ENCODE peak calls at places on chromosomes 3 and 15, in nine cellular contexts. One of them, this sample, is unnamed.

GRCh38 chr3:127066635-127067034 is 83.7 kb downstream of the PLXNA1 start:
- DNase-seq in MM.1S: no peak
- DNase-seq in CD8-positive, alpha-beta memory T cell: no peak
- DNase-seq in GM03348: no peak
- DNase-seq in NAMALWA: no peak
- DNase-seq in HFFc6: no peak
- DNase-seq in activated T-helper 1 cell treated with Interleukin-2 at 50 U/mL for 16 hours: no peak
- DNase-seq in WTC11: no peak
- DNase-seq in mammary epithelial cell: no peak
- DNase-seq in this sample: no peak

GRCh38 chr3:172145287-172145686 is 105.9 kb downstream of the FNDC3B start:
- DNase-seq in NAMALWA: peak; percentile 46
- DNase-seq in GM03348: no peak
- DNase-seq in mammary epithelial cell: no peak
- DNase-seq in HFFc6: no peak
- DNase-seq in WTC11: no peak
- DNase-seq in activated T-helper 1 cell treated with Interleukin-2 at 50 U/mL for 16 hours: no peak
- DNase-seq in CD8-positive, alpha-beta memory T cell: no peak
- DNase-seq in MM.1S: peak; percentile 71
- DNase-seq in this sample: no peak

GRCh38 chr15:70480196-70480856 is 283.0 kb downstream of the UACA start:
- DNase-seq in CD8-positive, alpha-beta memory T cell: peak; percentile 65
- DNase-seq in GM03348: no peak
- DNase-seq in MM.1S: peak; percentile 23
- DNase-seq in mammary epithelial cell: no peak
- DNase-seq in HFFc6: no peak
- DNase-seq in NAMALWA: no peak
- DNase-seq in activated T-helper 1 cell treated with Interleukin-2 at 50 U/mL for 16 hours: peak; percentile 38
- DNase-seq in WTC11: no peak
- DNase-seq in this sample: no peak

GRCh38 chr3:112894258-112894657 is 47.6 kb upstream of the CD200R1L start:
- DNase-seq in WTC11: peak; percentile 71
- DNase-seq in HFFc6: peak; percentile 16
- DNase-seq in GM03348: no peak
- DNase-seq in NAMALWA: no peak
- DNase-seq in mammary epithelial cell: peak; percentile 43
- DNase-seq in CD8-positive, alpha-beta memory T cell: no peak
- DNase-seq in activated T-helper 1 cell treated with Interleukin-2 at 50 U/mL for 16 hours: no peak
- DNase-seq in MM.1S: no peak
- DNase-seq in this sample: peak; percentile 38

GRCh38 chr15:44286814-44287555 is 1.5 kb upstream of the GOLM2 start:
- DNase-seq in activated T-helper 1 cell treated with Interleukin-2 at 50 U/mL for 16 hours: no peak
- DNase-seq in NAMALWA: peak; percentile 53
- DNase-seq in WTC11: no peak
- DNase-seq in MM.1S: no peak
- DNase-seq in HFFc6: no peak
- DNase-seq in GM03348: peak; percentile 39
- DNase-seq in CD8-positive, alpha-beta memory T cell: no peak
- DNase-seq in mammary epithelial cell: peak; percentile 9
- DNase-seq in this sample: no peak

GRCh38 chr15:101530224-101530958 is 40.9 kb upstream of the PCSK6 start:
- DNase-seq in WTC11: no peak
- DNase-seq in NAMALWA: no peak
- DNase-seq in GM03348: no peak
- DNase-seq in activated T-helper 1 cell treated with Interleukin-2 at 50 U/mL for 16 hours: no peak
- DNase-seq in MM.1S: no peak
- DNase-seq in CD8-positive, alpha-beta memory T cell: no peak
- DNase-seq in HFFc6: no peak
- DNase-seq in mammary epithelial cell: no peak
- DNase-seq in this sample: no peak

GRCh38 chr3:187072102-187072501 is 67.2 kb downstream of the RPL39L start:
- DNase-seq in WTC11: no peak
- DNase-seq in mammary epithelial cell: no peak
- DNase-seq in activated T-helper 1 cell treated with Interleukin-2 at 50 U/mL for 16 hours: no peak
- DNase-seq in NAMALWA: peak; percentile 76
- DNase-seq in MM.1S: peak; percentile 80
- DNase-seq in CD8-positive, alpha-beta memory T cell: no peak
- DNase-seq in GM03348: no peak
- DNase-seq in HFFc6: no peak
- DNase-seq in this sample: no peak

GRCh38 chr15:50907866-50908208 is 646 bp upstream of the AP4E1 start:
- DNase-seq in mammary epithelial cell: peak; percentile 36
- DNase-seq in WTC11: peak; percentile 38
- DNase-seq in activated T-helper 1 cell treated with Interleukin-2 at 50 U/mL for 16 hours: peak; percentile 23
- DNase-seq in NAMALWA: peak; percentile 77
- DNase-seq in HFFc6: peak; percentile 20
- DNase-seq in GM03348: peak; percentile 46
- DNase-seq in MM.1S: peak; percentile 56
- DNase-seq in CD8-positive, alpha-beta memory T cell: peak; percentile 60
- DNase-seq in this sample: peak; percentile 45

GRCh38 chr15:32851619-32852416 is 134.0 kb downstream of the GREM1 start:
- DNase-seq in WTC11: no peak
- DNase-seq in activated T-helper 1 cell treated with Interleukin-2 at 50 U/mL for 16 hours: no peak
- DNase-seq in HFFc6: peak; percentile 73
- DNase-seq in NAMALWA: no peak
- DNase-seq in CD8-positive, alpha-beta memory T cell: no peak
- DNase-seq in GM03348: peak; percentile 56
- DNase-seq in mammary epithelial cell: peak; percentile 66
- DNase-seq in MM.1S: no peak
- DNase-seq in this sample: peak; percentile 98

GRCh38 chr15:71103102-71103676 is 12.1 kb upstream of the THSD4 start:
- DNase-seq in NAMALWA: peak; percentile 46
- DNase-seq in WTC11: no peak
- DNase-seq in HFFc6: peak; percentile 58
- DNase-seq in MM.1S: peak; percentile 82
- DNase-seq in CD8-positive, alpha-beta memory T cell: no peak
- DNase-seq in activated T-helper 1 cell treated with Interleukin-2 at 50 U/mL for 16 hours: no peak
- DNase-seq in mammary epithelial cell: peak; percentile 69
- DNase-seq in GM03348: peak; percentile 62
- DNase-seq in this sample: peak; percentile 69

GRCh38 chr15:61383421-61383820 is 154.3 kb upstream of the RORA start:
- DNase-seq in activated T-helper 1 cell treated with Interleukin-2 at 50 U/mL for 16 hours: no peak
- DNase-seq in HFFc6: peak; percentile 0
- DNase-seq in MM.1S: no peak
- DNase-seq in mammary epithelial cell: peak; percentile 42
- DNase-seq in CD8-positive, alpha-beta memory T cell: no peak
- DNase-seq in GM03348: peak; percentile 74
- DNase-seq in WTC11: no peak
- DNase-seq in NAMALWA: no peak
- DNase-seq in this sample: peak; percentile 1

GRCh38 chr3:54564374-54564925 is 363.4 kb downstream of the LRTM1 start:
- DNase-seq in HFFc6: no peak
- DNase-seq in MM.1S: no peak
- DNase-seq in GM03348: no peak
- DNase-seq in WTC11: no peak
- DNase-seq in CD8-positive, alpha-beta memory T cell: no peak
- DNase-seq in activated T-helper 1 cell treated with Interleukin-2 at 50 U/mL for 16 hours: no peak
- DNase-seq in mammary epithelial cell: peak; percentile 70
- DNase-seq in NAMALWA: no peak
- DNase-seq in this sample: no peak

GRCh38 chr3:50885491-50885890 is 210.8 kb downstream of the DOCK3 start:
- DNase-seq in MM.1S: no peak
- DNase-seq in NAMALWA: peak; percentile 0
- DNase-seq in WTC11: peak; percentile 57
- DNase-seq in HFFc6: no peak
- DNase-seq in mammary epithelial cell: peak; percentile 9
- DNase-seq in CD8-positive, alpha-beta memory T cell: no peak
- DNase-seq in GM03348: no peak
- DNase-seq in activated T-helper 1 cell treated with Interleukin-2 at 50 U/mL for 16 hours: no peak
- DNase-seq in this sample: no peak

GRCh38 chr15:83565553-83566159 is 88.3 kb upstream of the ADAMTSL3 start:
- DNase-seq in GM03348: peak; percentile 51
- DNase-seq in NAMALWA: peak; percentile 50
- DNase-seq in WTC11: no peak
- DNase-seq in CD8-positive, alpha-beta memory T cell: no peak
- DNase-seq in HFFc6: no peak
- DNase-seq in activated T-helper 1 cell treated with Interleukin-2 at 50 U/mL for 16 hours: no peak
- DNase-seq in MM.1S: peak; percentile 27
- DNase-seq in mammary epithelial cell: peak; percentile 31
- DNase-seq in this sample: peak; percentile 59

GRCh38 chr3:198076722-198077308 is 116.8 kb downstream of the LMLN start:
- DNase-seq in WTC11: no peak
- DNase-seq in GM03348: no peak
- DNase-seq in CD8-positive, alpha-beta memory T cell: no peak
- DNase-seq in mammary epithelial cell: no peak
- DNase-seq in activated T-helper 1 cell treated with Interleukin-2 at 50 U/mL for 16 hours: no peak
- DNase-seq in MM.1S: no peak
- DNase-seq in NAMALWA: no peak
- DNase-seq in HFFc6: no peak
- DNase-seq in this sample: no peak

GRCh38 chr3:172666873-172667694 is 43.8 kb downstream of the NCEH1 start:
- DNase-seq in NAMALWA: peak; percentile 90
- DNase-seq in mammary epithelial cell: peak; percentile 70
- DNase-seq in GM03348: peak; percentile 78
- DNase-seq in MM.1S: peak; percentile 92
- DNase-seq in activated T-helper 1 cell treated with Interleukin-2 at 50 U/mL for 16 hours: peak; percentile 45
- DNase-seq in CD8-positive, alpha-beta memory T cell: peak; percentile 68
- DNase-seq in WTC11: peak; percentile 83
- DNase-seq in HFFc6: peak; percentile 83
- DNase-seq in this sample: peak; percentile 93

GRCh38 chr15:74787251-74788041 is 5.6 kb downstream of the CSK start:
- DNase-seq in WTC11: peak; percentile 80
- DNase-seq in mammary epithelial cell: peak; percentile 55
- DNase-seq in NAMALWA: peak; percentile 98
- DNase-seq in CD8-positive, alpha-beta memory T cell: peak; percentile 96
- DNase-seq in activated T-helper 1 cell treated with Interleukin-2 at 50 U/mL for 16 hours: peak; percentile 83
- DNase-seq in HFFc6: no peak
- DNase-seq in GM03348: peak; percentile 84
- DNase-seq in MM.1S: peak; percentile 92
- DNase-seq in this sample: peak; percentile 70

GRCh38 chr15:30791239-30791638 is 112.5 kb upstream of the FAN1 start:
- DNase-seq in NAMALWA: peak; percentile 71
- DNase-seq in activated T-helper 1 cell treated with Interleukin-2 at 50 U/mL for 16 hours: no peak
- DNase-seq in GM03348: no peak
- DNase-seq in HFFc6: no peak
- DNase-seq in WTC11: peak; percentile 76
- DNase-seq in CD8-positive, alpha-beta memory T cell: no peak
- DNase-seq in mammary epithelial cell: no peak
- DNase-seq in MM.1S: no peak
- DNase-seq in this sample: peak; percentile 46

GRCh38 chr3:189937302-189938255 is 183.1 kb downstream of the P3H2 start:
- DNase-seq in HFFc6: peak; percentile 97
- DNase-seq in WTC11: no peak
- DNase-seq in mammary epithelial cell: peak; percentile 100
- DNase-seq in NAMALWA: no peak
- DNase-seq in CD8-positive, alpha-beta memory T cell: no peak
- DNase-seq in GM03348: peak; percentile 87
- DNase-seq in MM.1S: no peak
- DNase-seq in activated T-helper 1 cell treated with Interleukin-2 at 50 U/mL for 16 hours: no peak
- DNase-seq in this sample: peak; percentile 97

GRCh38 chr15:51229907-51230328 is 108.5 kb downstream of the CYP19A1 start:
- DNase-seq in CD8-positive, alpha-beta memory T cell: no peak
- DNase-seq in mammary epithelial cell: no peak
- DNase-seq in NAMALWA: peak; percentile 55
- DNase-seq in WTC11: no peak
- DNase-seq in GM03348: peak; percentile 61
- DNase-seq in HFFc6: peak; percentile 35
- DNase-seq in MM.1S: peak; percentile 69
- DNase-seq in activated T-helper 1 cell treated with Interleukin-2 at 50 U/mL for 16 hours: no peak
- DNase-seq in this sample: peak; percentile 62

GRCh38 chr3:41419809-41420208 is 220.5 kb downstream of the CTNNB1 start:
- DNase-seq in activated T-helper 1 cell treated with Interleukin-2 at 50 U/mL for 16 hours: no peak
- DNase-seq in MM.1S: no peak
- DNase-seq in NAMALWA: peak; percentile 1
- DNase-seq in GM03348: no peak
- DNase-seq in CD8-positive, alpha-beta memory T cell: no peak
- DNase-seq in HFFc6: no peak
- DNase-seq in mammary epithelial cell: no peak
- DNase-seq in WTC11: no peak
- DNase-seq in this sample: no peak

GRCh38 chr3:138684411-138684810 is 75.8 kb downstream of the FAIM start:
- DNase-seq in CD8-positive, alpha-beta memory T cell: no peak
- DNase-seq in MM.1S: no peak
- DNase-seq in GM03348: no peak
- DNase-seq in mammary epithelial cell: no peak
- DNase-seq in activated T-helper 1 cell treated with Interleukin-2 at 50 U/mL for 16 hours: no peak
- DNase-seq in NAMALWA: no peak
- DNase-seq in HFFc6: no peak
- DNase-seq in WTC11: no peak
- DNase-seq in this sample: no peak

GRCh38 chr3:58009749-58010535 is 1.7 kb downstream of the FLNB start:
- DNase-seq in mammary epithelial cell: peak; percentile 71
- DNase-seq in NAMALWA: peak; percentile 5
- DNase-seq in GM03348: no peak
- DNase-seq in activated T-helper 1 cell treated with Interleukin-2 at 50 U/mL for 16 hours: no peak
- DNase-seq in HFFc6: no peak
- DNase-seq in MM.1S: no peak
- DNase-seq in CD8-positive, alpha-beta memory T cell: no peak
- DNase-seq in WTC11: peak; percentile 31
- DNase-seq in this sample: no peak

GRCh38 chr3:30752961-30753360 is 141.5 kb downstream of the GADL1 start:
- DNase-seq in MM.1S: no peak
- DNase-seq in WTC11: no peak
- DNase-seq in activated T-helper 1 cell treated with Interleukin-2 at 50 U/mL for 16 hours: no peak
- DNase-seq in HFFc6: peak; percentile 46
- DNase-seq in GM03348: peak; percentile 64
- DNase-seq in NAMALWA: no peak
- DNase-seq in CD8-positive, alpha-beta memory T cell: no peak
- DNase-seq in mammary epithelial cell: peak; percentile 78
- DNase-seq in this sample: peak; percentile 66

GRCh38 chr15:47184003-47184404 is 533.3 kb upstream of the SEMA6D start:
- DNase-seq in MM.1S: peak; percentile 58
- DNase-seq in NAMALWA: no peak
- DNase-seq in GM03348: peak; percentile 13
- DNase-seq in HFFc6: no peak
- DNase-seq in mammary epithelial cell: peak; percentile 31
- DNase-seq in activated T-helper 1 cell treated with Interleukin-2 at 50 U/mL for 16 hours: no peak
- DNase-seq in CD8-positive, alpha-beta memory T cell: no peak
- DNase-seq in WTC11: peak; percentile 65
- DNase-seq in this sample: no peak

GRCh38 chr15:75054172-75054897 is 30.9 kb downstream of the PPCDC start:
- DNase-seq in CD8-positive, alpha-beta memory T cell: no peak
- DNase-seq in WTC11: no peak
- DNase-seq in MM.1S: no peak
- DNase-seq in HFFc6: no peak
- DNase-seq in activated T-helper 1 cell treated with Interleukin-2 at 50 U/mL for 16 hours: no peak
- DNase-seq in GM03348: no peak
- DNase-seq in mammary epithelial cell: peak; percentile 40
- DNase-seq in NAMALWA: no peak
- DNase-seq in this sample: no peak

GRCh38 chr15:72338617-72339321 is 18.8 kb upstream of the CELF6 start:
- DNase-seq in mammary epithelial cell: no peak
- DNase-seq in MM.1S: no peak
- DNase-seq in GM03348: peak; percentile 79
- DNase-seq in activated T-helper 1 cell treated with Interleukin-2 at 50 U/mL for 16 hours: no peak
- DNase-seq in CD8-positive, alpha-beta memory T cell: no peak
- DNase-seq in NAMALWA: no peak
- DNase-seq in HFFc6: peak; percentile 79
- DNase-seq in WTC11: no peak
- DNase-seq in this sample: peak; percentile 97

GRCh38 chr15:48415036-48415886 is 84.0 kb downstream of the DUT start:
- DNase-seq in mammary epithelial cell: peak; percentile 27
- DNase-seq in MM.1S: no peak
- DNase-seq in GM03348: no peak
- DNase-seq in WTC11: no peak
- DNase-seq in activated T-helper 1 cell treated with Interleukin-2 at 50 U/mL for 16 hours: no peak
- DNase-seq in HFFc6: peak; percentile 58
- DNase-seq in CD8-positive, alpha-beta memory T cell: no peak
- DNase-seq in NAMALWA: no peak
- DNase-seq in this sample: peak; percentile 70

GRCh38 chr3:15797600-15798303 is at the start of gene ANKRD28:
- DNase-seq in NAMALWA: peak; percentile 80
- DNase-seq in activated T-helper 1 cell treated with Interleukin-2 at 50 U/mL for 16 hours: no peak
- DNase-seq in CD8-positive, alpha-beta memory T cell: peak; percentile 27
- DNase-seq in MM.1S: peak; percentile 80
- DNase-seq in HFFc6: peak; percentile 99
- DNase-seq in mammary epithelial cell: peak; percentile 89
- DNase-seq in GM03348: peak; percentile 52
- DNase-seq in WTC11: no peak
- DNase-seq in this sample: peak; percentile 97

GRCh38 chr3:108322352-108322751 is 26.0 kb downstream of the HHLA2 start:
- DNase-seq in MM.1S: no peak
- DNase-seq in CD8-positive, alpha-beta memory T cell: no peak
- DNase-seq in activated T-helper 1 cell treated with Interleukin-2 at 50 U/mL for 16 hours: no peak
- DNase-seq in HFFc6: no peak
- DNase-seq in NAMALWA: peak; percentile 19
- DNase-seq in WTC11: no peak
- DNase-seq in mammary epithelial cell: no peak
- DNase-seq in GM03348: no peak
- DNase-seq in this sample: peak; percentile 8

GRCh38 chr3:65811917-65812316 is 226.8 kb downstream of the MAGI1 start:
- DNase-seq in CD8-positive, alpha-beta memory T cell: no peak
- DNase-seq in WTC11: no peak
- DNase-seq in NAMALWA: no peak
- DNase-seq in HFFc6: no peak
- DNase-seq in GM03348: no peak
- DNase-seq in MM.1S: no peak
- DNase-seq in activated T-helper 1 cell treated with Interleukin-2 at 50 U/mL for 16 hours: no peak
- DNase-seq in mammary epithelial cell: no peak
- DNase-seq in this sample: peak; percentile 16